ENCODE peak calls at places on chromosomes 16 and 17, in four cellular contexts. P is activated effector memory CD4-positive, alpha-beta T cell treated with anti-CD3 and anti-CD28 coated beads, Interleukin-2, amount 50 U/mL, for 16 hours; U is HAP-1; G is renal cortical epithelial cell. D is an unnamed sample.

GRCh38 chr16:80300876-80301275 is 239.9 kb upstream of the DYNLRB2 start:
- DNase-seq in G (peak; percentile 84), P (no peak), U (no peak), D (no peak)

GRCh38 chr17:1937461-1937860 is 87.7 kb downstream of the RTN4RL1 start:
- DNase-seq in U (no peak), G (no peak), P (no peak), D (no peak)

GRCh38 chr17:32104158-32104557 is 38.1 kb upstream of the RHOT1 start:
- DNase-seq in U (no peak), P (peak; percentile 25), G (no peak), D (no peak)

GRCh38 chr16:69105501-69106361 is at the start of gene HAS3:
- DNase-seq in P (peak; percentile 69), G (peak; percentile 83), U (peak; percentile 78), D (peak; percentile 80)

GRCh38 chr16:6206080-6206479 is 1108.5 kb upstream of the EEF2KMT start:
- DNase-seq in G (no peak), P (no peak), U (no peak), D (no peak)

GRCh38 chr17:33055171-33055611 is 63.5 kb downstream of the SPACA3 start:
- DNase-seq in G (peak; percentile 43), P (no peak), U (no peak), D (no peak)

GRCh38 chr16:79920685-79921084 is 320.1 kb upstream of the MAF start:
- DNase-seq in G (no peak), U (no peak), P (no peak), D (no peak)

GRCh38 chr17:80812362-80813088 is 179.1 kb upstream of the CHMP6 start:
- DNase-seq in P (peak; percentile 74), U (no peak), G (no peak), D (no peak)

GRCh38 chr16:12257926-12258561 is 281.5 kb downstream of the SNX29 start:
- DNase-seq in P (no peak), U (no peak), G (no peak), D (no peak)

GRCh38 chr16:50810241-50810965 is 68.5 kb downstream of the CYLD start:
- DNase-seq in P (no peak), U (no peak), G (no peak), D (no peak)

GRCh38 chr16:70700101-70701020 is 14.5 kb upstream of the MTSS2 start:
- DNase-seq in P (no peak), U (no peak), G (no peak), D (no peak)

GRCh38 chr16:685967-686366 is 1.8 kb upstream of the JMJD8 start:
- DNase-seq in G (no peak), P (no peak), U (peak; percentile 79), D (no peak)

GRCh38 chr16:10312784-10313724 is 72.8 kb upstream of the ATF7IP2 start:
- DNase-seq in U (no peak), G (peak; percentile 62), P (no peak), D (no peak)

GRCh38 chr17:44781553-44782348 is 23.0 kb downstream of the ADAM11 start:
- DNase-seq in G (no peak), P (peak; percentile 45), U (no peak), D (no peak)

GRCh38 chr17:48791128-48792032 is 25.6 kb downstream of the TTLL6 start:
- DNase-seq in U (peak; percentile 91), P (peak; percentile 65), G (peak; percentile 80), D (peak; percentile 76)

GRCh38 chr16:87048038-87048743 is 269.0 kb downstream of the C16orf95 start:
- DNase-seq in G (no peak), P (no peak), U (no peak), D (no peak)

GRCh38 chr16:66569827-66570405 is 3.7 kb downstream of the CMTM1 start:
- DNase-seq in P (no peak), U (no peak), G (peak; percentile 74), D (no peak)

GRCh38 chr17:17229416-17230098 is 7.4 kb downstream of the FLCN start:
- DNase-seq in U (no peak), G (no peak), P (no peak), D (no peak)

GRCh38 chr16:80991792-80992430 is 14.8 kb downstream of the CMC2 start:
- DNase-seq in P (no peak), G (no peak), U (no peak), D (no peak)

GRCh38 chr17:14428640-14429029 is 127.8 kb downstream of the HS3ST3B1 start:
- DNase-seq in G (no peak), U (no peak), P (peak; percentile 65), D (no peak)

GRCh38 chr16:79658301-79659001 is 57.9 kb upstream of the MAF start:
- DNase-seq in G (peak; percentile 91), U (no peak), P (no peak), D (no peak)

GRCh38 chr17:60392845-60393702 is 1.1 kb upstream of the USP32 start:
- DNase-seq in G (peak; percentile 84), U (peak; percentile 54), P (peak; percentile 75), D (no peak)

GRCh38 chr17:42655528-42655927 is 3.6 kb upstream of the TUBG2 start:
- DNase-seq in G (peak; percentile 76), P (no peak), U (no peak), D (no peak)

GRCh38 chr17:48645639-48646182 is 19.6 kb upstream of the HOXB9 start:
- DNase-seq in P (no peak), U (no peak), G (no peak), D (no peak)

GRCh38 chr16:86048221-86048620 is 149.3 kb downstream of the IRF8 start:
- DNase-seq in G (no peak), U (no peak), P (no peak), D (no peak)

GRCh38 chr17:33970271-33970670 is 284.8 kb upstream of the CCL2 start:
- DNase-seq in P (no peak), G (no peak), U (no peak), D (no peak)

GRCh38 chr16:77835111-77835510 is 46.7 kb downstream of the VAT1L start:
- DNase-seq in G (no peak), P (no peak), U (no peak), D (no peak)

GRCh38 chr17:21249086-21249795 is 4.0 kb downstream of the NATD1 start:
- DNase-seq in P (no peak), G (no peak), U (no peak), D (no peak)

GRCh38 chr16:78542419-78542818 is 443.0 kb downstream of the WWOX start:
- DNase-seq in P (no peak), G (no peak), U (no peak), D (no peak)

GRCh38 chr16:1726661-1727502 is 20.9 kb downstream of the MAPK8IP3 start:
- DNase-seq in U (no peak), P (no peak), G (no peak), D (no peak)

GRCh38 chr16:3431779-3432219 is 11.5 kb downstream of the ZNF597 start:
- DNase-seq in U (no peak), P (peak; percentile 84), G (peak; percentile 7), D (no peak)

GRCh38 chr16:72797606-72798005 is 250.3 kb downstream of the ZFHX3 start:
- DNase-seq in G (no peak), U (no peak), P (no peak), D (no peak)

GRCh38 chr17:5758651-5759050 is 174.3 kb upstream of the NLRP1 start:
- DNase-seq in P (no peak), G (no peak), U (peak; percentile 26), D (no peak)

GRCh38 chr16:52090080-52090479 is 456.9 kb downstream of the TOX3 start:
- DNase-seq in P (no peak), U (no peak), G (peak; percentile 92), D (no peak)

GRCh38 chr17:67718325-67718941 is 697 bp downstream of the NOL11 start:
- DNase-seq in G (peak; percentile 42), P (peak; percentile 76), U (peak; percentile 56), D (peak; percentile 2)

GRCh38 chr17:73953206-73954033 is 250.1 kb upstream of the RPL38 start:
- DNase-seq in G (no peak), U (no peak), P (no peak), D (no peak)

GRCh38 chr16:62249069-62249468 is 212.8 kb upstream of the CDH8 start:
- DNase-seq in P (no peak), G (no peak), U (no peak), D (no peak)

GRCh38 chr16:2297506-2297860 is 29.6 kb upstream of the RNPS1 start:
- DNase-seq in G (no peak), U (no peak), P (no peak), D (no peak)

GRCh38 chr16:11833951-11834695 is 17.2 kb downstream of the RSL1D1 start:
- DNase-seq in G (peak; percentile 53), P (peak; percentile 30), U (no peak), D (no peak)

D was measured in NT2/D1.